ENCODE peak calls at places on chromosomes 5 and 9, in eight cellular contexts. G is AG04450, R is mesothelial cell of epicardium, V is fibroblast of mammary gland, H is GM12865, S is endothelial cell, P is dorsolateral prefrontal cortex, U is lower leg skin. X is an unnamed sample.

GRCh38 chr5:84635235-84636055 is 250.8 kb upstream of the EDIL3 start:
- DNase-seq in G (no peak), R (no peak), V (no peak), H (no peak), S (no peak), P (no peak), U (no peak), X (no peak)

GRCh38 chr5:172640822-172641358 is at the start of gene NEURL1B:
- DNase-seq in G (no peak), R (peak; percentile 74), V (peak; percentile 34), H (peak; percentile 24), S (peak; percentile 68), P (peak; percentile 54), U (no peak), X (peak; percentile 40)

GRCh38 chr5:61051267-61051666 is 106.3 kb downstream of the NDUFAF2 start:
- DNase-seq in G (peak; percentile 16), R (no peak), V (peak; percentile 68), H (no peak), S (no peak), P (no peak), U (no peak), X (peak; percentile 73)

GRCh38 chr9:36456480-36457115 is 56.5 kb upstream of the RNF38 start:
- DNase-seq in G (no peak), R (no peak), V (no peak), H (no peak), S (peak; percentile 12), P (no peak), U (no peak), X (peak; percentile 9)

GRCh38 chr5:124453221-124454032 is 293.0 kb downstream of the ZNF608 start:
- DNase-seq in G (peak; percentile 51), R (no peak), V (peak; percentile 79), H (peak; percentile 92), S (no peak), P (no peak), U (no peak), X (peak; percentile 29)

GRCh38 chr9:7910426-7911015 is 110.9 kb upstream of the DMAC1 start:
- DNase-seq in G (no peak), R (no peak), V (no peak), H (no peak), S (no peak), P (peak; percentile 33), U (no peak), X (no peak)

GRCh38 chr9:12916037-12916436 is 141.2 kb downstream of the LURAP1L start:
- DNase-seq in G (no peak), R (no peak), V (peak; percentile 51), H (no peak), S (no peak), P (peak; percentile 52), U (no peak), X (no peak)

GRCh38 chr9:87605676-87606075 is 108.0 kb downstream of the DAPK1 start:
- DNase-seq in G (no peak), R (no peak), V (no peak), H (no peak), S (no peak), P (no peak), U (no peak), X (no peak)

GRCh38 chr9:125861405-125862063 is 114.4 kb downstream of the PBX3 start:
- DNase-seq in G (no peak), R (no peak), V (peak; percentile 50), H (no peak), S (no peak), P (no peak), U (no peak), X (peak; percentile 38)

DNA sequence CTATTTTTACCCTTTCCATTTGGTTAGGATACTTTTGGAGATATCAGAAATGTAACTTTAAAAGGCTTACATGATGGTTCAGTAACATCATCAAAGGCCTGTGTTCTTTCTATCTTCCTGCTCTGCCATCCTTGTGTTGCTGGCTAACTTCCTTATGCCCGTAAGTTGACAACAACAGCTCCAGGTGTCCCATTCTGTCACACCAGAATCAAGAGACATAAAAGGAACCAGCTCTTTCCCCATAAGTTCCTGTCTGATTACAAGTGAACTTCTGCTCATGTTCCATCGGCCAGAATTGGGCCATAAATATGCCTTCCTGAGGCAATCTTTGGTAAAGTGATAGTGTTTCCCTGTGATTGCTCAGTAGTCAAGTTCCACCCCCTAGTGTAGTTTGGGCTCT is 92.4 kb downstream of the FAM170A start:
- DNase-seq in G (no peak), R (no peak), V (no peak), H (no peak), S (no peak), P (no peak), U (no peak), X (no peak)
- TF ChIP-seq CTCF in G (no peak), R (no peak), V (no peak), H (no peak), S (no peak), P (no peak), U (no peak), X (no peak)

GRCh38 chr5:36492998-36493655 is 113.3 kb upstream of the SLC1A3 start:
- DNase-seq in G (no peak), R (no peak), V (peak; percentile 86), H (no peak), S (no peak), P (no peak), U (no peak), X (peak; percentile 84)
- TF ChIP-seq CTCF in G (no peak), R (no peak), V (no peak), H (no peak), S (no peak), P (no peak), U (no peak), X (no peak)

GRCh38 chr5:143700994-143701393 is 111.0 kb upstream of the HMHB1 start:
- DNase-seq in G (no peak), R (no peak), V (no peak), H (no peak), S (no peak), P (no peak), U (no peak), X (no peak)
- TF ChIP-seq CTCF in G (no peak), R (no peak), V (peak; percentile 9), H (no peak), S (no peak), P (no peak), U (no peak), X (no peak)

DNA sequence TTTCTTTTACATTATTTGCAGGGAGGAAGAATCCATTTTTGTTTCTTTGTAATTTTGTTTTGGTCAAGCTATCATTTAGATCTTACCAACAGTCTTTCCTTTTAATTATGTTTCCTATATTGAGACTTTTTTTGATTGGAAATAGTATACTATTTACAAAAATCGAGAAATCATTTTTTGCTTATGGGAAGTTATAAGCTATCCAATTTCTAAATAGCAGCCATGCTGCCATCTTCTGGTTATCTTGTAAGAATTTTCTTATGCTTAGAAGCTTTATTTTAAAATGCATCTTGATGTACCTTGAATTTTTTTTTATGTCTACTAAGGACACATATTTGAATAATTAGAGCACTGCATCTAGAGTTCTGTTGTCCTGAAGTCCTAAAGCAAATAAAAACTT is 821.2 kb downstream of the PTPRD start:
- DNase-seq in G (no peak), R (no peak), V (peak; percentile 28), H (peak; percentile 9), S (no peak), P (no peak), U (no peak), X (peak; percentile 12)
- TF ChIP-seq CTCF in G (no peak), R (peak; percentile 41), V (peak; percentile 18), H (peak; percentile 4), S (no peak), P (peak; percentile 77), U (no peak), X (no peak)

GRCh38 chr5:54254482-54255198 is 55.7 kb downstream of the ARL15 start:
- DNase-seq in G (no peak), R (no peak), V (peak; percentile 43), H (no peak), S (no peak), P (no peak), U (no peak), X (no peak)
- TF ChIP-seq CTCF in G (no peak), R (no peak), V (peak; percentile 29), H (peak; percentile 3), S (no peak), P (no peak), U (no peak), X (no peak)

GRCh38 chr5:97425511-97425910 is 242.5 kb upstream of the RIOK2 start:
- DNase-seq in G (no peak), R (no peak), V (peak; percentile 30), H (peak; percentile 25), S (peak; percentile 28), P (peak; percentile 16), U (no peak), X (peak; percentile 14)
- TF ChIP-seq CTCF in G (peak; percentile 49), R (no peak), V (peak; percentile 36), H (peak; percentile 39), S (no peak), P (peak; percentile 61), U (no peak), X (peak; percentile 19)

DNA sequence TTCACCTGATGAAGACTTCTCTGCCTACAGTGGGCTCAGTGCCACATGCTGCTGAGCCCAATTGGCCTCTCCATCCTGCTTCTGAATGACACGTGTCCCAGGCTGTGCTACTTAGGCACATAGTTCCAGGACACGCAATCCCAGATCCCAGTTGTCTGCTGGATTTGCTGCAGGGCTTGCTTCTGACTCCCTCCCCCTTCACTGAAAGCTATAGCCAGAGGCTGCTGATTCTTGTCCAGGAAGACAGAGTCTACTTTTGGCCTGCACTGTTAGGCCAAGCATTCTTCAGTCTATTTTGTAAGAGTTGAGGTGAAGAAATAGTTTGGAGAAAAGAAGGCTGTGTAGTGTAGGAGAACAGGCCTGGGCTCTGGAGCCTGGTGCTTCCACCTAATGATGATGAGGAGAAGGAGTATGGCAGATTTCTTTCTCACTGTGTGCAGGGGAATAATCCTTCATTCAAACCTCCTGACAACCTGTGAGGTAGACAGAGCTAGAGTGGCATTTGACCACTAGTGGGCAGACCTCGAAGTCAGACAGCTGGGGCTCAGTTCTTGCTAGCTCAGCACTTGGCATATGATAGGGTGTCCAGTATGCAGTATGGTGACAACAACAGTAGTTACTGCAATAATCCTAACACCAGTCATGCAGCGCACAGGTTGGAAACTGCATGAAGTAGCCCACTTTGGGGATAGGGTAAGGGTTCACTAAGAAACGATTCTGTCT is 19.5 kb upstream of the ASPN start:
- DNase-seq in G (no peak), R (no peak), V (peak; percentile 55), H (peak; percentile 60), S (peak; percentile 50), P (no peak), U (no peak), X (peak; percentile 55)
- TF ChIP-seq CTCF in G (peak; percentile 40), R (no peak), V (peak; percentile 57), H (peak; percentile 64), S (peak; percentile 59), P (no peak), U (no peak), X (peak; percentile 76)